ENCODE peak calls at places on chromosomes 5 and 9, in seven cellular contexts. One of them, this sample, is unnamed.

GRCh38 chr9:94697972-94698581 is 28.4 kb upstream of the AOPEP start:
- DNase-seq in thyroid gland: peak
- DNase-seq in activated CD8-positive, alpha-beta memory T cell treated with anti-CD3 and anti-CD28 coated beads for 24 hours: no peak
- DNase-seq in cardiac muscle cell: peak
- DNase-seq in NCI-H510A: no peak
- DNase-seq in RWPE1: no peak
- DNase-seq in HCT116: no peak
- DNase-seq in this sample: no peak

GRCh38 chr5:54610197-54610898 is 92.8 kb downstream of the SNX18 start:
- DNase-seq in cardiac muscle cell: peak
- DNase-seq in NCI-H510A: no peak
- DNase-seq in RWPE1: no peak
- DNase-seq in activated CD8-positive, alpha-beta memory T cell treated with anti-CD3 and anti-CD28 coated beads for 24 hours: peak
- DNase-seq in thyroid gland: no peak
- DNase-seq in HCT116: no peak
- DNase-seq in this sample: peak

GRCh38 chr9:92506184-92506857 is 24.0 kb upstream of the ASPN start:
- DNase-seq in thyroid gland: peak
- DNase-seq in RWPE1: peak
- DNase-seq in cardiac muscle cell: peak
- DNase-seq in HCT116: no peak
- DNase-seq in NCI-H510A: no peak
- DNase-seq in activated CD8-positive, alpha-beta memory T cell treated with anti-CD3 and anti-CD28 coated beads for 24 hours: no peak
- DNase-seq in this sample: no peak

GRCh38 chr5:128539038-128539429 is 989 bp upstream of the FBN2 start:
- DNase-seq in activated CD8-positive, alpha-beta memory T cell treated with anti-CD3 and anti-CD28 coated beads for 24 hours: no peak
- DNase-seq in thyroid gland: peak
- DNase-seq in RWPE1: peak
- DNase-seq in NCI-H510A: no peak
- DNase-seq in cardiac muscle cell: peak
- DNase-seq in HCT116: no peak
- DNase-seq in this sample: no peak

GRCh38 chr9:95511232-95511951 is 5.4 kb downstream of the PTCH1 start:
- DNase-seq in activated CD8-positive, alpha-beta memory T cell treated with anti-CD3 and anti-CD28 coated beads for 24 hours: peak
- DNase-seq in RWPE1: peak
- DNase-seq in HCT116: no peak
- DNase-seq in NCI-H510A: peak
- DNase-seq in cardiac muscle cell: peak
- DNase-seq in thyroid gland: peak
- DNase-seq in this sample: peak

GRCh38 chr9:33125871-33126822 is 41.0 kb downstream of the B4GALT1 start:
- DNase-seq in RWPE1: no peak
- DNase-seq in activated CD8-positive, alpha-beta memory T cell treated with anti-CD3 and anti-CD28 coated beads for 24 hours: no peak
- DNase-seq in cardiac muscle cell: peak
- DNase-seq in NCI-H510A: no peak
- DNase-seq in HCT116: no peak
- DNase-seq in thyroid gland: no peak
- DNase-seq in this sample: no peak

GRCh38 chr5:120240716-120241115 is 223.4 kb upstream of the PRR16 start:
- DNase-seq in RWPE1: no peak
- DNase-seq in thyroid gland: no peak
- DNase-seq in NCI-H510A: no peak
- DNase-seq in cardiac muscle cell: peak
- DNase-seq in HCT116: no peak
- DNase-seq in activated CD8-positive, alpha-beta memory T cell treated with anti-CD3 and anti-CD28 coated beads for 24 hours: no peak
- DNase-seq in this sample: no peak

GRCh38 chr9:109493648-109494047 is 4.5 kb downstream of the PTPN3 start:
- DNase-seq in thyroid gland: no peak
- DNase-seq in RWPE1: no peak
- DNase-seq in NCI-H510A: no peak
- DNase-seq in cardiac muscle cell: no peak
- DNase-seq in activated CD8-positive, alpha-beta memory T cell treated with anti-CD3 and anti-CD28 coated beads for 24 hours: no peak
- DNase-seq in HCT116: no peak
- DNase-seq in this sample: no peak

GRCh38 chr9:31320507-31320906 is 1063.9 kb upstream of the ACO1 start:
- DNase-seq in RWPE1: no peak
- DNase-seq in NCI-H510A: no peak
- DNase-seq in thyroid gland: no peak
- DNase-seq in HCT116: no peak
- DNase-seq in activated CD8-positive, alpha-beta memory T cell treated with anti-CD3 and anti-CD28 coated beads for 24 hours: no peak
- DNase-seq in cardiac muscle cell: no peak
- DNase-seq in this sample: no peak

GRCh38 chr5:93246093-93246855 is 334.7 kb downstream of the NR2F1-AS1 start:
- DNase-seq in activated CD8-positive, alpha-beta memory T cell treated with anti-CD3 and anti-CD28 coated beads for 24 hours: no peak
- DNase-seq in NCI-H510A: no peak
- DNase-seq in cardiac muscle cell: peak
- DNase-seq in HCT116: no peak
- DNase-seq in thyroid gland: peak
- DNase-seq in RWPE1: no peak
- DNase-seq in this sample: no peak

GRCh38 chr5:1412163-1412562 is 33.1 kb downstream of the SLC6A3 start:
- DNase-seq in HCT116: no peak
- DNase-seq in NCI-H510A: no peak
- DNase-seq in thyroid gland: no peak
- DNase-seq in RWPE1: no peak
- DNase-seq in activated CD8-positive, alpha-beta memory T cell treated with anti-CD3 and anti-CD28 coated beads for 24 hours: no peak
- DNase-seq in cardiac muscle cell: no peak
- DNase-seq in this sample: no peak

GRCh38 chr5:84383816-84384603 is 670 bp downstream of the EDIL3 start:
- DNase-seq in cardiac muscle cell: peak
- DNase-seq in HCT116: no peak
- DNase-seq in RWPE1: no peak
- DNase-seq in NCI-H510A: no peak
- DNase-seq in activated CD8-positive, alpha-beta memory T cell treated with anti-CD3 and anti-CD28 coated beads for 24 hours: no peak
- DNase-seq in thyroid gland: no peak
- DNase-seq in this sample: no peak

GRCh38 chr9:120733190-120733589 is 18.9 kb upstream of the MEGF9 start:
- DNase-seq in activated CD8-positive, alpha-beta memory T cell treated with anti-CD3 and anti-CD28 coated beads for 24 hours: no peak
- DNase-seq in cardiac muscle cell: peak
- DNase-seq in NCI-H510A: no peak
- DNase-seq in HCT116: no peak
- DNase-seq in thyroid gland: peak
- DNase-seq in RWPE1: no peak
- DNase-seq in this sample: no peak

GRCh38 chr9:107942870-107943269 is 453.3 kb upstream of the KLF4 start:
- DNase-seq in thyroid gland: no peak
- DNase-seq in RWPE1: no peak
- DNase-seq in NCI-H510A: no peak
- DNase-seq in HCT116: peak
- DNase-seq in cardiac muscle cell: no peak
- DNase-seq in activated CD8-positive, alpha-beta memory T cell treated with anti-CD3 and anti-CD28 coated beads for 24 hours: no peak
- DNase-seq in this sample: no peak

GRCh38 chr5:180090769-180091546 is 19.4 kb upstream of the RNF130 start:
- DNase-seq in cardiac muscle cell: peak
- DNase-seq in NCI-H510A: no peak
- DNase-seq in HCT116: peak
- DNase-seq in RWPE1: no peak
- DNase-seq in thyroid gland: peak
- DNase-seq in activated CD8-positive, alpha-beta memory T cell treated with anti-CD3 and anti-CD28 coated beads for 24 hours: peak
- DNase-seq in this sample: no peak

GRCh38 chr5:92922231-92922967 is 658.6 kb downstream of the NR2F1-AS1 start:
- DNase-seq in activated CD8-positive, alpha-beta memory T cell treated with anti-CD3 and anti-CD28 coated beads for 24 hours: no peak
- DNase-seq in thyroid gland: no peak
- DNase-seq in RWPE1: no peak
- DNase-seq in HCT116: no peak
- DNase-seq in cardiac muscle cell: no peak
- DNase-seq in NCI-H510A: no peak
- DNase-seq in this sample: no peak

GRCh38 chr5:130715541-130715940 is 449.5 kb downstream of the HINT1 start:
- DNase-seq in thyroid gland: no peak
- DNase-seq in NCI-H510A: no peak
- DNase-seq in RWPE1: no peak
- DNase-seq in HCT116: no peak
- DNase-seq in cardiac muscle cell: no peak
- DNase-seq in activated CD8-positive, alpha-beta memory T cell treated with anti-CD3 and anti-CD28 coated beads for 24 hours: no peak
- DNase-seq in this sample: no peak

GRCh38 chr9:71703172-71703872 is 65.0 kb downstream of the CEMIP2 start:
- DNase-seq in NCI-H510A: no peak
- DNase-seq in HCT116: no peak
- DNase-seq in activated CD8-positive, alpha-beta memory T cell treated with anti-CD3 and anti-CD28 coated beads for 24 hours: no peak
- DNase-seq in thyroid gland: no peak
- DNase-seq in RWPE1: peak
- DNase-seq in cardiac muscle cell: peak
- DNase-seq in this sample: no peak

GRCh38 chr9:104073098-104073769 is 20.9 kb upstream of the SMC2 start:
- DNase-seq in activated CD8-positive, alpha-beta memory T cell treated with anti-CD3 and anti-CD28 coated beads for 24 hours: no peak
- DNase-seq in RWPE1: no peak
- DNase-seq in NCI-H510A: no peak
- DNase-seq in HCT116: no peak
- DNase-seq in cardiac muscle cell: no peak
- DNase-seq in thyroid gland: no peak
- DNase-seq in this sample: no peak

GRCh38 chr5:7897014-7897600 is 28.2 kb downstream of the MTRR start:
- DNase-seq in NCI-H510A: no peak
- DNase-seq in thyroid gland: no peak
- DNase-seq in cardiac muscle cell: peak
- DNase-seq in HCT116: no peak
- DNase-seq in RWPE1: no peak
- DNase-seq in activated CD8-positive, alpha-beta memory T cell treated with anti-CD3 and anti-CD28 coated beads for 24 hours: no peak
- DNase-seq in this sample: no peak

GRCh38 chr9:27053369-27054057 is 48.0 kb upstream of the LRRC19 start:
- DNase-seq in HCT116: no peak
- DNase-seq in cardiac muscle cell: peak
- DNase-seq in thyroid gland: no peak
- DNase-seq in activated CD8-positive, alpha-beta memory T cell treated with anti-CD3 and anti-CD28 coated beads for 24 hours: no peak
- DNase-seq in RWPE1: no peak
- DNase-seq in NCI-H510A: no peak
- DNase-seq in this sample: no peak

GRCh38 chr5:87410941-87411340 is 1.8 kb downstream of the CCNH start:
- DNase-seq in cardiac muscle cell: peak
- DNase-seq in activated CD8-positive, alpha-beta memory T cell treated with anti-CD3 and anti-CD28 coated beads for 24 hours: no peak
- DNase-seq in HCT116: no peak
- DNase-seq in RWPE1: no peak
- DNase-seq in NCI-H510A: no peak
- DNase-seq in thyroid gland: no peak
- DNase-seq in this sample: no peak

GRCh38 chr5:18312016-18312415 is 677.8 kb downstream of the TAF11L14 start:
- DNase-seq in HCT116: no peak
- DNase-seq in thyroid gland: no peak
- DNase-seq in NCI-H510A: no peak
- DNase-seq in activated CD8-positive, alpha-beta memory T cell treated with anti-CD3 and anti-CD28 coated beads for 24 hours: no peak
- DNase-seq in RWPE1: no peak
- DNase-seq in cardiac muscle cell: no peak
- DNase-seq in this sample: no peak

GRCh38 chr5:61277190-61277589 is 54.9 kb upstream of the ZSWIM6 start:
- DNase-seq in NCI-H510A: no peak
- DNase-seq in thyroid gland: no peak
- DNase-seq in HCT116: no peak
- DNase-seq in RWPE1: no peak
- DNase-seq in cardiac muscle cell: peak
- DNase-seq in activated CD8-positive, alpha-beta memory T cell treated with anti-CD3 and anti-CD28 coated beads for 24 hours: no peak
- DNase-seq in this sample: no peak

GRCh38 chr9:89455356-89455824 is 42.5 kb downstream of the SEMA4D start:
- DNase-seq in activated CD8-positive, alpha-beta memory T cell treated with anti-CD3 and anti-CD28 coated beads for 24 hours: no peak
- DNase-seq in HCT116: no peak
- DNase-seq in NCI-H510A: no peak
- DNase-seq in thyroid gland: no peak
- DNase-seq in cardiac muscle cell: no peak
- DNase-seq in RWPE1: no peak
- DNase-seq in this sample: no peak

GRCh38 chr9:99259231-99259918 is 37.3 kb downstream of the SEC61B start:
- DNase-seq in cardiac muscle cell: peak
- DNase-seq in NCI-H510A: no peak
- DNase-seq in RWPE1: no peak
- DNase-seq in thyroid gland: peak
- DNase-seq in activated CD8-positive, alpha-beta memory T cell treated with anti-CD3 and anti-CD28 coated beads for 24 hours: peak
- DNase-seq in HCT116: no peak
- DNase-seq in this sample: no peak

GRCh38 chr5:104048231-104048630 is 485.6 kb upstream of the NUDT12 start:
- DNase-seq in RWPE1: no peak
- DNase-seq in cardiac muscle cell: no peak
- DNase-seq in thyroid gland: no peak
- DNase-seq in NCI-H510A: no peak
- DNase-seq in activated CD8-positive, alpha-beta memory T cell treated with anti-CD3 and anti-CD28 coated beads for 24 hours: no peak
- DNase-seq in HCT116: no peak
- DNase-seq in this sample: no peak

GRCh38 chr9:98202252-98202651 is 9.8 kb upstream of the CORO2A start:
- DNase-seq in thyroid gland: no peak
- DNase-seq in RWPE1: no peak
- DNase-seq in activated CD8-positive, alpha-beta memory T cell treated with anti-CD3 and anti-CD28 coated beads for 24 hours: no peak
- DNase-seq in NCI-H510A: no peak
- DNase-seq in cardiac muscle cell: peak
- DNase-seq in HCT116: no peak
- DNase-seq in this sample: no peak

GRCh38 chr5:149301744-149302380 is 30.2 kb downstream of the AFAP1L1 start:
- DNase-seq in NCI-H510A: no peak
- DNase-seq in RWPE1: no peak
- DNase-seq in thyroid gland: no peak
- DNase-seq in cardiac muscle cell: no peak
- DNase-seq in activated CD8-positive, alpha-beta memory T cell treated with anti-CD3 and anti-CD28 coated beads for 24 hours: no peak
- DNase-seq in HCT116: no peak
- DNase-seq in this sample: no peak

GRCh38 chr9:35816708-35817107 is 1.9 kb upstream of the HINT2 start:
- DNase-seq in NCI-H510A: no peak
- DNase-seq in HCT116: no peak
- DNase-seq in cardiac muscle cell: no peak
- DNase-seq in thyroid gland: no peak
- DNase-seq in RWPE1: no peak
- DNase-seq in activated CD8-positive, alpha-beta memory T cell treated with anti-CD3 and anti-CD28 coated beads for 24 hours: no peak
- DNase-seq in this sample: no peak

GRCh38 chr5:12911156-12911555 is 1006.9 kb upstream of the CTNND2 start:
- DNase-seq in cardiac muscle cell: no peak
- DNase-seq in HCT116: no peak
- DNase-seq in NCI-H510A: no peak
- DNase-seq in activated CD8-positive, alpha-beta memory T cell treated with anti-CD3 and anti-CD28 coated beads for 24 hours: no peak
- DNase-seq in thyroid gland: no peak
- DNase-seq in RWPE1: no peak
- DNase-seq in this sample: no peak

GRCh38 chr5:120538149-120538548 is 74.0 kb downstream of the PRR16 start:
- DNase-seq in RWPE1: peak
- DNase-seq in thyroid gland: no peak
- DNase-seq in NCI-H510A: no peak
- DNase-seq in activated CD8-positive, alpha-beta memory T cell treated with anti-CD3 and anti-CD28 coated beads for 24 hours: no peak
- DNase-seq in cardiac muscle cell: no peak
- DNase-seq in HCT116: no peak
- DNase-seq in this sample: no peak

GRCh38 chr5:135038829-135039525 is 4.9 kb upstream of the PITX1 start:
- DNase-seq in RWPE1: peak
- DNase-seq in HCT116: no peak
- DNase-seq in NCI-H510A: no peak
- DNase-seq in cardiac muscle cell: no peak
- DNase-seq in activated CD8-positive, alpha-beta memory T cell treated with anti-CD3 and anti-CD28 coated beads for 24 hours: no peak
- DNase-seq in thyroid gland: peak
- DNase-seq in this sample: no peak

GRCh38 chr5:139820606-139821005 is 25.0 kb downstream of the PSD2 start:
- DNase-seq in RWPE1: no peak
- DNase-seq in NCI-H510A: no peak
- DNase-seq in activated CD8-positive, alpha-beta memory T cell treated with anti-CD3 and anti-CD28 coated beads for 24 hours: no peak
- DNase-seq in HCT116: no peak
- DNase-seq in thyroid gland: no peak
- DNase-seq in cardiac muscle cell: no peak
- DNase-seq in this sample: no peak

GRCh38 chr9:87796232-87796631 is 70.3 kb downstream of the CTSL start:
- DNase-seq in NCI-H510A: no peak
- DNase-seq in thyroid gland: no peak
- DNase-seq in cardiac muscle cell: no peak
- DNase-seq in activated CD8-positive, alpha-beta memory T cell treated with anti-CD3 and anti-CD28 coated beads for 24 hours: no peak
- DNase-seq in HCT116: no peak
- DNase-seq in RWPE1: no peak
- DNase-seq in this sample: no peak

GRCh38 chr9:134626576-134627416 is 14.8 kb upstream of the COL5A1 start:
- DNase-seq in RWPE1: peak
- DNase-seq in HCT116: no peak
- DNase-seq in thyroid gland: no peak
- DNase-seq in activated CD8-positive, alpha-beta memory T cell treated with anti-CD3 and anti-CD28 coated beads for 24 hours: no peak
- DNase-seq in NCI-H510A: no peak
- DNase-seq in cardiac muscle cell: peak
- DNase-seq in this sample: no peak

GRCh38 chr5:140806834-140807775 is at the start of gene PCDHA4:
- DNase-seq in HCT116: no peak
- DNase-seq in NCI-H510A: no peak
- DNase-seq in activated CD8-positive, alpha-beta memory T cell treated with anti-CD3 and anti-CD28 coated beads for 24 hours: no peak
- DNase-seq in RWPE1: no peak
- DNase-seq in cardiac muscle cell: peak
- DNase-seq in thyroid gland: peak
- DNase-seq in this sample: peak